ENCODE peak calls at places on chromosomes 12 and 14, in nine cellular contexts. M, S, U, B, Z, A, D, C and W are unnamed samples.

GRCh38 chr12:94180558-94181296 is 32.4 kb downstream of the PLXNC1 start:
- DNase-seq in M (no peak), S (no peak), U (no peak), B (no peak), Z (peak; percentile 64), A (peak; percentile 6), D (no peak), C (no peak), W (no peak)

GRCh38 chr12:89884917-89885316 is 176.3 kb upstream of the ATP2B1 start:
- DNase-seq in M (no peak), S (no peak), U (no peak), B (no peak), Z (no peak), A (no peak), D (no peak), C (no peak), W (no peak)

GRCh38 chr14:64536488-64537245 is 3.9 kb upstream of the HSPA2 start:
- DNase-seq in M (no peak), S (no peak), U (no peak), B (peak; percentile 81), Z (no peak), A (peak; percentile 28), D (no peak), C (no peak), W (no peak)

GRCh38 chr14:38485011-38485410 is 229.1 kb upstream of the CLEC14A start:
- DNase-seq in M (no peak), S (no peak), U (no peak), B (no peak), Z (no peak), A (no peak), D (no peak), C (no peak), W (no peak)

GRCh38 chr12:94140556-94140955 is 7.8 kb upstream of the PLXNC1 start:
- DNase-seq in M (no peak), S (no peak), U (no peak), B (peak; percentile 42), Z (no peak), A (peak; percentile 32), D (no peak), C (no peak), W (no peak)

GRCh38 chr12:11961686-11962085 is 109.1 kb upstream of the BCL2L14 start:
- DNase-seq in M (no peak), S (no peak), U (no peak), B (no peak), Z (no peak), A (no peak), D (no peak), C (no peak), W (no peak)

GRCh38 chr14:96270565-96271420 is 14.8 kb downstream of the BDKRB1 start:
- DNase-seq in M (no peak), S (no peak), U (no peak), B (no peak), Z (no peak), A (no peak), D (no peak), C (no peak), W (no peak)

GRCh38 chr12:109679716-109680520 is 33.7 kb upstream of the FAM222A start:
- DNase-seq in M (no peak), S (no peak), U (no peak), B (no peak), Z (no peak), A (no peak), D (no peak), C (no peak), W (no peak)

GRCh38 chr14:29085546-29085945 is 319.0 kb downstream of the FOXG1 start:
- DNase-seq in M (no peak), S (no peak), U (no peak), B (peak; percentile 57), Z (peak; percentile 13), A (peak; percentile 39), D (no peak), C (peak; percentile 1), W (no peak)

GRCh38 chr14:73231874-73232851 is 5.1 kb upstream of the PAPLN start:
- DNase-seq in M (no peak), S (no peak), U (no peak), B (no peak), Z (peak; percentile 20), A (peak; percentile 69), D (peak; percentile 73), C (peak; percentile 73), W (no peak)

GRCh38 chr12:25775968-25776367 is 182.5 kb upstream of the RASSF8 start:
- DNase-seq in M (no peak), S (no peak), U (no peak), B (peak; percentile 36), Z (peak; percentile 70), A (no peak), D (peak; percentile 91), C (no peak), W (peak; percentile 45)

GRCh38 chr14:75476274-75476995 is 45.8 kb upstream of the BATF start:
- DNase-seq in M (peak; percentile 81), S (no peak), U (no peak), B (no peak), Z (no peak), A (peak; percentile 78), D (no peak), C (no peak), W (no peak)

GRCh38 chr14:68497016-68497415 is 295.9 kb downstream of the ZFP36L1 start:
- DNase-seq in M (no peak), S (no peak), U (no peak), B (peak; percentile 49), Z (no peak), A (no peak), D (no peak), C (no peak), W (no peak)

GRCh38 chr14:60315591-60315990 is 66.6 kb downstream of the PPM1A start:
- DNase-seq in M (no peak), S (no peak), U (no peak), B (no peak), Z (no peak), A (no peak), D (no peak), C (no peak), W (no peak)

GRCh38 chr14:55930016-55930784 is 188.0 kb upstream of the PELI2 start:
- DNase-seq in M (no peak), S (no peak), U (no peak), B (no peak), Z (peak; percentile 51), A (no peak), D (no peak), C (no peak), W (no peak)

GRCh38 chr12:88509347-88509746 is 70.9 kb downstream of the KITLG start:
- DNase-seq in M (no peak), S (no peak), U (no peak), B (no peak), Z (peak; percentile 22), A (no peak), D (no peak), C (no peak), W (no peak)

GRCh38 chr14:101074124-101075024 is 170.9 kb upstream of the RTL1 start:
- DNase-seq in M (peak; percentile 23), S (no peak), U (no peak), B (no peak), Z (no peak), A (no peak), D (no peak), C (no peak), W (no peak)

GRCh38 chr12:128069359-128069997 is 197.5 kb upstream of the TMEM132C start:
- DNase-seq in M (no peak), S (peak; percentile 29), U (no peak), B (peak; percentile 60), Z (peak; percentile 36), A (peak; percentile 30), D (peak; percentile 11), C (peak; percentile 15), W (no peak)

GRCh38 chr12:129961856-129962255 is 58.0 kb upstream of the TMEM132D start:
- DNase-seq in M (no peak), S (no peak), U (no peak), B (no peak), Z (no peak), A (no peak), D (no peak), C (no peak), W (no peak)
- H3K4me3 ChIP-seq in M (no peak overlapping the region), S (no peak overlapping the region), U (no peak overlapping the region), B (no peak overlapping the region), Z (no peak overlapping the region), A (no peak overlapping the region), D (no peak overlapping the region), C (no peak overlapping the region), W (no peak overlapping the region)

GRCh38 chr12:111599459-111600295 is 562 bp upstream of the ATXN2 start:
- DNase-seq in M (peak; percentile 91), S (peak; percentile 92), U (peak; percentile 92), B (peak; percentile 98), Z (peak; percentile 79), A (peak; percentile 81), D (peak; percentile 89), C (peak; percentile 87), W (peak; percentile 53)
- TF ChIP-seq CTCF in M (no peak), S (no peak), U (no peak), B (peak; percentile 12), Z (no peak), A (no peak), D (no peak), C (no peak), W (no peak)

GRCh38 chr14:37032863-37033262 is 139.5 kb downstream of the SLC25A21 start:
- DNase-seq in M (no peak), S (no peak), U (no peak), B (no peak), Z (no peak), A (no peak), D (no peak), C (no peak), W (no peak)

GRCh38 chr14:37021406-37021805 is 151.0 kb downstream of the SLC25A21 start:
- DNase-seq in M (no peak), S (no peak), U (no peak), B (no peak), Z (no peak), A (no peak), D (no peak), C (no peak), W (no peak)

GRCh38 chr14:37024166-37024565 is 148.2 kb downstream of the SLC25A21 start:
- DNase-seq in M (no peak), S (no peak), U (no peak), B (no peak), Z (peak; percentile 7), A (peak; percentile 35), D (no peak), C (no peak), W (no peak)

GRCh38 chr14:37027188-37027824 is 145.1 kb downstream of the SLC25A21 start:
- DNase-seq in M (no peak), S (no peak), U (no peak), B (no peak), Z (no peak), A (no peak), D (no peak), C (no peak), W (no peak)
- H3K4me3 ChIP-seq in M (no peak overlapping the region), S (no peak overlapping the region), U (no peak overlapping the region), B (no peak overlapping the region), Z (no peak overlapping the region), A (no peak overlapping the region), D (no peak overlapping the region), C (no peak overlapping the region), W (no peak overlapping the region)

DNA sequence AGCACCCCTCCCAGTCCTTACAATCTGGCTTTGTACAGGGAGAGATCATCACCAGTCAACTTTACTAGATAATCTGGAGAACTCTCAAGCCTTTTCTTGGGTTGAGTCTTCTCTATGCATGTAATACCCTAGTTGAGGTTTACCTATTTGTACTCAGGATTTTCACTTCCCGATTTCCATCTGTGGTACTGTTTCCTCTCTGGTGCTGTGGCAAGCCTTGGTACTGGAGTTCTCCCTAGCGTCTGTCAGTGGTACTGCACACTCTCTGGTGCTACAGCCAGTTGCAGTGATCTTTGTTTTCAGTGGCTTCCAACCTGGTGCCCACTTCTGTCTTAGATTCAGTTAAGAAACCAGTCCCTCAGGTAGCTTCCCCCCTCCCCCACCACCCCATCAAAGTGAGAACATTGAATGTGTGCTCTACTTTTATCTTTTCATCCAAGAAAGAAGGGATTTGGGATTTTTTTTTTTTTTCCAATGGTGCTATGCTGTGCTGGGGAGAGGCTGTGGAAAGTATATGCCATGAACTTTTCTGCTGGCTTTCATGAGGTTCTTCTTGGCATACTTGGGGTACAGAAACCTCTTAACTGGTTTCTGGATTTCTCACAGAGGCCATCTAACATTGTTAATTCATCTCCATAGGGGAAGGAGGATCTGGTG is 69.4 kb upstream of the EVL start:
- DNase-seq in M (peak; percentile 67), S (peak; percentile 41), U (peak; percentile 30), B (peak; percentile 73), Z (peak; percentile 74), A (peak; percentile 55), D (peak; percentile 53), C (peak; percentile 77), W (peak; percentile 46)
- TF ChIP-seq CTCF in M (peak; percentile 73), S (peak; percentile 70), U (peak; percentile 86), B (peak; percentile 88), Z (peak; percentile 90), A (peak; percentile 71), D (peak; percentile 73), C (peak; percentile 50), W (peak; percentile 77)